ENCODE peak calls at places on chromosomes 6 and 20, in four cellular contexts. Q is K562, E is HCT116, P is SK-N-SH. C is an unnamed sample.
A peak's percentile ranks its signal among the peaks of the same experiment; 100 is the strongest.

GRCh38 chr20:37081717-37082289 is 14.0 kb downstream of the RBL1 start:
- DNase-seq in E (no peak), P (peak; percentile 23), Q (no peak), C (no peak)

GRCh38 chr6:42984924-42985475 is 630 bp downstream of the PPP2R5D start:
- DNase-seq in P (no peak), E (no peak), Q (peak; percentile 43), C (no peak)

GRCh38 chr20:38001173-38001875 is 31.9 kb downstream of the TTI1 start:
- DNase-seq in Q (no peak), E (no peak), P (no peak), C (no peak)

GRCh38 chr6:5334341-5334740 is 73.0 kb downstream of the FARS2 start:
- DNase-seq in P (no peak), Q (no peak), E (no peak), C (no peak)

GRCh38 chr6:34556031-34556471 is at the start of gene SPDEF:
- DNase-seq in E (no peak), Q (no peak), P (no peak), C (peak; percentile 90)

GRCh38 chr6:158517581-158517980 is 42.3 kb upstream of the TMEM181 start:
- DNase-seq in Q (no peak), P (no peak), E (no peak), C (no peak)

GRCh38 chr20:38197217-38198008 is 32.3 kb upstream of the TGM2 start:
- DNase-seq in Q (no peak), P (no peak), E (no peak), C (no peak)

GRCh38 chr20:32573167-32573851 is 11.8 kb downstream of the NOL4L start:
- DNase-seq in P (no peak), E (no peak), Q (no peak), C (no peak)

GRCh38 chr6:36947570-36948351 is 6.8 kb upstream of the PI16 start:
- DNase-seq in E (peak; percentile 39), P (no peak), Q (no peak), C (peak; percentile 13)

GRCh38 chr6:98416027-98416426 is 418.3 kb upstream of the POU3F2 start:
- DNase-seq in E (no peak), P (peak; percentile 20), Q (no peak), C (no peak)

GRCh38 chr6:41503841-41504525 is 42.2 kb upstream of the FOXP4 start:
- DNase-seq in P (peak; percentile 82), E (no peak), Q (no peak), C (no peak)

GRCh38 chr6:79947191-79948173 is at the start of gene ELOVL4:
- DNase-seq in P (peak; percentile 95), Q (no peak), E (no peak), C (peak; percentile 51)

GRCh38 chr6:10529231-10529801 is 8.2 kb downstream of the GCNT2 start:
- DNase-seq in Q (no peak), E (no peak), P (no peak), C (no peak)

GRCh38 chr6:9745476-9745875 is 669.4 kb downstream of the TFAP2A start:
- DNase-seq in Q (no peak), P (no peak), E (no peak), C (no peak)

GRCh38 chr20:20491110-20491783 is 123.3 kb downstream of the INSM1 start:
- DNase-seq in E (no peak), Q (no peak), P (no peak), C (no peak)

GRCh38 chr6:30818426-30818841 is 65.9 kb upstream of the DDR1 start:
- DNase-seq in E (no peak), P (no peak), Q (peak; percentile 46), C (peak; percentile 72)

GRCh38 chr6:134047673-134048072 is 4.8 kb downstream of the SLC2A12 start:
- DNase-seq in E (no peak), P (no peak), Q (no peak), C (no peak)

GRCh38 chr20:57596998-57597939 is 23.0 kb downstream of the ZBP1 start:
- DNase-seq in P (peak; percentile 94), Q (peak; percentile 80), E (peak; percentile 8), C (peak; percentile 79)

GRCh38 chr6:18088419-18089296 is 33.8 kb downstream of the NHLRC1 start:
- DNase-seq in P (no peak), E (no peak), Q (no peak), C (no peak)

GRCh38 chr6:30263734-30264133 is 50.5 kb upstream of the TRIM26 start:
- DNase-seq in P (peak; percentile 46), Q (no peak), E (no peak), C (no peak)

GRCh38 chr6:85078071-85078470 is 313.7 kb upstream of the TBX18 start:
- DNase-seq in P (no peak), E (peak; percentile 26), Q (peak; percentile 30), C (no peak)

GRCh38 chr20:53914861-53915458 is 155.4 kb downstream of the BCAS1 start:
- DNase-seq in E (no peak), P (peak; percentile 35), Q (peak; percentile 34), C (no peak)

GRCh38 chr20:51788822-51789221 is 13.5 kb downstream of the SALL4 start:
- DNase-seq in Q (no peak), P (no peak), E (no peak), C (no peak)

GRCh38 chr6:140069576-140069975 is 695.1 kb upstream of the CITED2 start:
- DNase-seq in E (no peak), Q (no peak), P (no peak), C (no peak)

GRCh38 chr6:70108230-70108629 is 194.7 kb downstream of the COL9A1 start:
- DNase-seq in P (peak; percentile 28), E (peak; percentile 10), Q (peak; percentile 55), C (peak; percentile 63)

GRCh38 chr20:63164681-63165537 is 51.0 kb downstream of the YTHDF1 start:
- DNase-seq in Q (no peak), P (no peak), E (no peak), C (no peak)

GRCh38 chr6:57097596-57097995 is 7.6 kb downstream of the ZNF451 start:
- DNase-seq in E (no peak), Q (no peak), P (no peak), C (no peak)

GRCh38 chr6:7672066-7673062 is 53.5 kb upstream of the BMP6 start:
- DNase-seq in E (no peak), Q (no peak), P (no peak), C (no peak)

GRCh38 chr6:7675353-7675945 is 50.5 kb upstream of the BMP6 start:
- DNase-seq in E (no peak), P (no peak), Q (peak; percentile 64), C (no peak)

GRCh38 chr6:7673063-7673536 is 52.8 kb upstream of the BMP6 start:
- DNase-seq in P (peak; percentile 10), Q (peak; percentile 62), E (peak; percentile 50), C (no peak)

GRCh38 chr6:7671581-7671980 is 54.3 kb upstream of the BMP6 start:
- DNase-seq in E (no peak), P (no peak), Q (no peak), C (no peak)

DNA sequence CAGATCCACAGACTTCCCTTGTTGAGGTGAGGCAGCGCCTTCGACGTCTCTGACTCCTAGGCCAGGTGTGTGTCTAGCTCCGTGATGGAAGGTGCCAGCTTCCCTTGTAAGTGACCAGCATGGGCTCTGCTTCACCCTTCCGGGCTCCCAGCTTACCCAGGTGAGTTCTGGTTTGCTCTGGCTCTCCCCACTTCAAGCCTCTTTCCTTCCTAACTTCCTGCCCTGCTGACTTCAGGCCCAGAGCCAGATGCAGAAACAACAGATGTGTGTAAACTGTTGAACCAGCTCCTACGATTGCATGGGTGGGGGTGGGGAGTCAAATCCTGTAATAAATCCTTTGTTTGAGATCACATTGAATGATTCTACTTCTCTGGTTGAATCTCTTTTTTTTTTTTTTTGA is 51.6 kb upstream of the BMP6 start:
- DNase-seq in P (no peak), Q (no peak), E (no peak), C (no peak)
- TF ChIP-seq JUND in P (no peak), Q (no peak), E (no peak), C (no peak)

GRCh38 chr20:9615118-9615517 is 100.7 kb downstream of the LAMP5 start:
- DNase-seq in Q (no peak), E (no peak), P (no peak), C (no peak)

GRCh38 chr20:9616455-9616805 is 102.0 kb downstream of the LAMP5 start:
- DNase-seq in Q (no peak), P (no peak), E (no peak), C (no peak)

GRCh38 chr20:9617940-9618339 is 103.5 kb downstream of the LAMP5 start:
- DNase-seq in E (peak; percentile 61), P (peak; percentile 34), Q (peak; percentile 12), C (peak; percentile 85)

GRCh38 chr20:9615766-9616454 is 101.5 kb downstream of the LAMP5 start:
- DNase-seq in E (no peak), P (no peak), Q (no peak), C (no peak)

GRCh38 chr20:9617062-9617461 is 102.7 kb downstream of the LAMP5 start:
- DNase-seq in P (peak; percentile 52), E (peak; percentile 32), Q (peak; percentile 49), C (peak; percentile 72)
- TF ChIP-seq JUND in P (no peak), E (no peak), Q (no peak), C (no peak)

GRCh38 chr20:34829191-34829590 is 3.7 kb upstream of the NCOA6 start:
- DNase-seq in E (no peak), P (no peak), Q (peak; percentile 17), C (no peak)

GRCh38 chr20:34834459-34834893 is 9.0 kb upstream of the NCOA6 start:
- DNase-seq in P (peak; percentile 62), E (peak; percentile 21), Q (peak; percentile 43), C (peak; percentile 60)
- TF ChIP-seq JUND in P (no peak), E (no peak), Q (no peak), C (no peak)

DNA sequence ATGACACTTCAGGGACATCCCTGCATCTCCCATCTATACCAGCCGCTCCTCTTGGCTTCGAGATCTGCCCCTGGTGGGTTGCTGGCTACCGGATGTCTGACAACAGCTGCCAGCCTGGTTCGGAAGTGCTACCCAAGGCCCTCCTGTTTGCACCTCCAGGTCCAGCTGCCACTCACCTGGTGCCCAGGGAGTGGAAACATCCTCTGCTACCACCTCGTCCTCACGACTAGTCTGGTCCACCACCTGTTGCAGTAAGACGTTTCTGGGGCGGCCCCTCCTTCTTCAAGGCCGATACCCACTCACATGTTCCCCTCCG is 8.3 kb upstream of the PCMTD2 start:
- DNase-seq in P (no peak), Q (no peak), E (no peak), C (no peak)
- TF ChIP-seq JUND in P (no peak), Q (no peak), E (no peak), C (no peak)

DNA sequence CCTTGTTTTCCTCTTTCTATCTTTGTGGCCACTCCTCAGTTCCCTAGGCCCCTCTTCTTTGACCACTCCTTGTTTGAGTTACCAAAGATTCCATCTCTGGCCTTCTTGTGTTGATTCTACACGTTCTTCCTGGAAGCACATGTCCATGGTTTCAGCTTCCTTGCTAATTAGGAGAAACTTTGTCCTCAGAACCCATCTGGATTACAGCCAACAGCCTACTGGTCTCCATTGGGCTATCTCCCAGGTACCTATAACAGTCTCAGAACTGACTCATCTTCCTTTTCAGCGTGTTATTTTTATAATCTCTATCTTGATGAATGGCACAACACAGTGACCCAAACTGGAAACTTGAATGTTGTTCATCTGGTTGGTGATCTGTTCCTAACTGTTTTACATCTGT is 17.5 kb downstream of the PTPRA start:
- DNase-seq in E (no peak), Q (peak; percentile 81), P (no peak), C (peak; percentile 28)
- TF ChIP-seq JUND in E (no peak), Q (peak; percentile 80), P (peak; percentile 22), C (no peak)